ENCODE peak calls at places on chromosomes 4 and X, in seven cellular contexts. One of them, this sample, is unnamed.

GRCh38 chrX:47817897-47818296 is 18.8 kb upstream of the ZNF81 start:
- DNase-seq in K562: no peak
- DNase-seq in H1: no peak
- DNase-seq in HepG2: no peak
- DNase-seq in GM12878: no peak
- DNase-seq in HCT116: no peak
- DNase-seq in WTC11: no peak
- DNase-seq in this sample: no peak

GRCh38 chr4:3791910-3792542 is 25.8 kb downstream of the ADRA2C start:
- DNase-seq in H1: peak; percentile 95
- DNase-seq in HCT116: no peak
- DNase-seq in WTC11: peak; percentile 92
- DNase-seq in GM12878: no peak
- DNase-seq in K562: peak; percentile 63
- DNase-seq in HepG2: peak; percentile 54
- DNase-seq in this sample: peak; percentile 68

GRCh38 chrX:129493643-129494042 is 29.6 kb downstream of the SMARCA1 start:
- DNase-seq in GM12878: no peak
- DNase-seq in H1: no peak
- DNase-seq in HCT116: no peak
- DNase-seq in HepG2: no peak
- DNase-seq in WTC11: no peak
- DNase-seq in K562: no peak
- DNase-seq in this sample: no peak

GRCh38 chr4:85402371-85402770 is 72.6 kb upstream of the ARHGAP24 start:
- DNase-seq in H1: no peak
- DNase-seq in GM12878: no peak
- DNase-seq in HepG2: no peak
- DNase-seq in K562: no peak
- DNase-seq in HCT116: no peak
- DNase-seq in WTC11: no peak
- DNase-seq in this sample: no peak

GRCh38 chrX:1109580-1110119 is 102.8 kb downstream of the CRLF2 start:
- DNase-seq in H1: no peak
- DNase-seq in HepG2: no peak
- DNase-seq in WTC11: no peak
- DNase-seq in K562: no peak
- DNase-seq in GM12878: no peak
- DNase-seq in HCT116: no peak
- DNase-seq in this sample: no peak

GRCh38 chrX:115344885-115345653 is 55.6 kb downstream of the LUZP4 start:
- DNase-seq in WTC11: peak; percentile 26
- DNase-seq in HepG2: peak; percentile 91
- DNase-seq in H1: no peak
- DNase-seq in HCT116: peak; percentile 29
- DNase-seq in GM12878: no peak
- DNase-seq in K562: no peak
- DNase-seq in this sample: peak; percentile 77

GRCh38 chrX:1386338-1387127 is 5.4 kb downstream of the SLC25A6 start:
- DNase-seq in WTC11: peak; percentile 9
- DNase-seq in K562: peak; percentile 10
- DNase-seq in HCT116: no peak
- DNase-seq in HepG2: no peak
- DNase-seq in H1: peak; percentile 42
- DNase-seq in GM12878: no peak
- DNase-seq in this sample: no peak

GRCh38 chr4:132572210-132572609 is 576.9 kb upstream of the PCDH10 start:
- DNase-seq in K562: no peak
- DNase-seq in H1: no peak
- DNase-seq in HepG2: no peak
- DNase-seq in HCT116: no peak
- DNase-seq in WTC11: no peak
- DNase-seq in GM12878: no peak
- DNase-seq in this sample: no peak

GRCh38 chrX:149877157-149877556 is 3.8 kb upstream of the MAGEA8 start:
- DNase-seq in WTC11: no peak
- DNase-seq in HepG2: no peak
- DNase-seq in GM12878: no peak
- DNase-seq in K562: no peak
- DNase-seq in H1: no peak
- DNase-seq in HCT116: no peak
- DNase-seq in this sample: no peak

GRCh38 chr4:78749972-78750727 is 26.0 kb upstream of the BMP2K start:
- DNase-seq in HepG2: no peak
- DNase-seq in K562: no peak
- DNase-seq in GM12878: peak; percentile 97
- DNase-seq in WTC11: no peak
- DNase-seq in H1: no peak
- DNase-seq in HCT116: no peak
- DNase-seq in this sample: no peak

GRCh38 chr4:11073621-11074051 is 355.1 kb downstream of the HS3ST1 start:
- DNase-seq in H1: no peak
- DNase-seq in HCT116: no peak
- DNase-seq in HepG2: no peak
- DNase-seq in GM12878: no peak
- DNase-seq in K562: no peak
- DNase-seq in WTC11: no peak
- DNase-seq in this sample: no peak

GRCh38 chr4:99863804-99864203 is 30.4 kb downstream of the LAMTOR3 start:
- DNase-seq in HepG2: no peak
- DNase-seq in H1: no peak
- DNase-seq in K562: no peak
- DNase-seq in GM12878: no peak
- DNase-seq in WTC11: no peak
- DNase-seq in HCT116: no peak
- DNase-seq in this sample: no peak

GRCh38 chr4:1294891-1295290 is 5.2 kb downstream of the MAEA start:
- DNase-seq in HepG2: no peak
- DNase-seq in WTC11: no peak
- DNase-seq in HCT116: no peak
- DNase-seq in H1: no peak
- DNase-seq in GM12878: no peak
- DNase-seq in K562: no peak
- DNase-seq in this sample: no peak

GRCh38 chrX:134948333-134949241 is 42.2 kb upstream of the SMIM10 start:
- DNase-seq in WTC11: no peak
- DNase-seq in H1: no peak
- DNase-seq in HCT116: peak; percentile 50
- DNase-seq in HepG2: peak; percentile 88
- DNase-seq in GM12878: no peak
- DNase-seq in K562: no peak
- DNase-seq in this sample: no peak

GRCh38 chrX:128078545-128078944 is 26.3 kb upstream of the ACTRT1 start:
- DNase-seq in HepG2: no peak
- DNase-seq in GM12878: no peak
- DNase-seq in H1: no peak
- DNase-seq in HCT116: no peak
- DNase-seq in WTC11: no peak
- DNase-seq in K562: no peak
- DNase-seq in this sample: no peak

GRCh38 chr4:84224522-84224921 is 274.6 kb downstream of the NKX6-1 start:
- DNase-seq in WTC11: no peak
- DNase-seq in HepG2: no peak
- DNase-seq in H1: no peak
- DNase-seq in K562: no peak
- DNase-seq in HCT116: no peak
- DNase-seq in GM12878: no peak
- DNase-seq in this sample: no peak

GRCh38 chrX:48617542-48618340 is 20.4 kb downstream of the WDR13 start:
- DNase-seq in HCT116: no peak
- DNase-seq in WTC11: no peak
- DNase-seq in H1: no peak
- DNase-seq in K562: peak; percentile 25
- DNase-seq in HepG2: no peak
- DNase-seq in GM12878: no peak
- DNase-seq in this sample: no peak

GRCh38 chr4:47533689-47534347 is 48.7 kb downstream of the ATP10D start:
- DNase-seq in HepG2: no peak
- DNase-seq in K562: no peak
- DNase-seq in GM12878: no peak
- DNase-seq in WTC11: no peak
- DNase-seq in HCT116: no peak
- DNase-seq in H1: no peak
- DNase-seq in this sample: no peak

GRCh38 chr4:119795986-119796578 is 167.5 kb upstream of the PDE5A start:
- DNase-seq in K562: no peak
- DNase-seq in HepG2: no peak
- DNase-seq in GM12878: no peak
- DNase-seq in H1: no peak
- DNase-seq in HCT116: no peak
- DNase-seq in WTC11: no peak
- DNase-seq in this sample: no peak

GRCh38 chr4:137998666-137999429 is 243.3 kb downstream of the SLC7A11 start:
- DNase-seq in H1: no peak
- DNase-seq in HCT116: no peak
- DNase-seq in WTC11: no peak
- DNase-seq in HepG2: no peak
- DNase-seq in K562: no peak
- DNase-seq in GM12878: no peak
- DNase-seq in this sample: no peak

GRCh38 chr4:170109586-170110289 is 20.0 kb upstream of the AADAT start:
- DNase-seq in WTC11: no peak
- DNase-seq in K562: no peak
- DNase-seq in GM12878: no peak
- DNase-seq in HepG2: no peak
- DNase-seq in H1: no peak
- DNase-seq in HCT116: no peak
- DNase-seq in this sample: no peak

GRCh38 chrX:135484636-135485289 is 35.7 kb upstream of the INTS6L start:
- DNase-seq in GM12878: no peak
- DNase-seq in H1: no peak
- DNase-seq in WTC11: no peak
- DNase-seq in K562: peak; percentile 13
- DNase-seq in HepG2: peak; percentile 2
- DNase-seq in HCT116: peak; percentile 21
- DNase-seq in this sample: peak; percentile 54

GRCh38 chrX:24498975-24499374 is 33.9 kb downstream of the PDK3 start:
- DNase-seq in K562: peak; percentile 10
- DNase-seq in WTC11: no peak
- DNase-seq in HepG2: no peak
- DNase-seq in H1: no peak
- DNase-seq in GM12878: no peak
- DNase-seq in HCT116: no peak
- DNase-seq in this sample: no peak

GRCh38 chr4:74223098-74223497 is 65.2 kb downstream of the MTHFD2L start:
- DNase-seq in H1: no peak
- DNase-seq in HCT116: no peak
- DNase-seq in HepG2: no peak
- DNase-seq in K562: no peak
- DNase-seq in GM12878: no peak
- DNase-seq in WTC11: no peak
- DNase-seq in this sample: no peak

GRCh38 chrX:98405376-98405775 is 1521.7 kb downstream of the RPA4 start:
- DNase-seq in H1: no peak
- DNase-seq in GM12878: no peak
- DNase-seq in HepG2: no peak
- DNase-seq in WTC11: no peak
- DNase-seq in HCT116: no peak
- DNase-seq in K562: no peak
- DNase-seq in this sample: no peak

GRCh38 chr4:54585321-54586000 is 72.3 kb upstream of the KIT start:
- DNase-seq in K562: peak; percentile 28
- DNase-seq in HepG2: no peak
- DNase-seq in HCT116: no peak
- DNase-seq in H1: no peak
- DNase-seq in GM12878: no peak
- DNase-seq in WTC11: no peak
- DNase-seq in this sample: no peak

GRCh38 chrX:15888062-15888461 is 33.4 kb upstream of the AP1S2 start:
- DNase-seq in GM12878: no peak
- DNase-seq in H1: no peak
- DNase-seq in HepG2: no peak
- DNase-seq in WTC11: no peak
- DNase-seq in K562: no peak
- DNase-seq in HCT116: no peak
- DNase-seq in this sample: no peak

GRCh38 chr4:149788286-149788685 is 27.4 kb downstream of the IQCM start:
- DNase-seq in HepG2: no peak
- DNase-seq in WTC11: no peak
- DNase-seq in GM12878: no peak
- DNase-seq in H1: no peak
- DNase-seq in K562: no peak
- DNase-seq in HCT116: no peak
- DNase-seq in this sample: no peak

GRCh38 chr4:149781150-149781549 is 34.5 kb downstream of the IQCM start:
- DNase-seq in HCT116: peak; percentile 42
- DNase-seq in K562: no peak
- DNase-seq in WTC11: no peak
- DNase-seq in GM12878: no peak
- DNase-seq in H1: no peak
- DNase-seq in HepG2: no peak
- DNase-seq in this sample: no peak

GRCh38 chr4:149785686-149786431 is 29.8 kb downstream of the IQCM start:
- DNase-seq in HepG2: no peak
- DNase-seq in WTC11: no peak
- DNase-seq in K562: no peak
- DNase-seq in HCT116: no peak
- DNase-seq in H1: no peak
- DNase-seq in GM12878: no peak
- DNase-seq in this sample: no peak

GRCh38 chr4:149784018-149784417 is 31.6 kb downstream of the IQCM start:
- DNase-seq in H1: no peak
- DNase-seq in HepG2: no peak
- DNase-seq in WTC11: no peak
- DNase-seq in HCT116: no peak
- DNase-seq in GM12878: no peak
- DNase-seq in K562: no peak
- DNase-seq in this sample: no peak
- TF ChIP-seq SP1 in H1: no peak
- TF ChIP-seq SP1 in HepG2: no peak
- TF ChIP-seq SP1 in WTC11: no peak
- TF ChIP-seq SP1 in HCT116: no peak
- TF ChIP-seq SP1 in GM12878: no peak
- TF ChIP-seq SP1 in K562: no peak
- TF ChIP-seq SP1 in this sample: no peak

GRCh38 chr4:125315571-125316390 is 1.0 kb downstream of the FAT4 start:
- DNase-seq in GM12878: no peak
- DNase-seq in HepG2: peak; percentile 18
- DNase-seq in HCT116: no peak
- DNase-seq in H1: peak; percentile 76
- DNase-seq in K562: no peak
- DNase-seq in WTC11: peak; percentile 72
- DNase-seq in this sample: peak; percentile 63
- TF ChIP-seq SP1 in GM12878: no peak
- TF ChIP-seq SP1 in HepG2: no peak
- TF ChIP-seq SP1 in HCT116: no peak
- TF ChIP-seq SP1 in H1: no peak
- TF ChIP-seq SP1 in K562: no peak
- TF ChIP-seq SP1 in WTC11: no peak
- TF ChIP-seq SP1 in this sample: no peak

GRCh38 chr4:186728631-186729271 is 5.1 kb upstream of the FAT1 start:
- DNase-seq in H1: no peak
- DNase-seq in GM12878: no peak
- DNase-seq in HCT116: peak; percentile 94
- DNase-seq in WTC11: no peak
- DNase-seq in K562: no peak
- DNase-seq in HepG2: peak; percentile 86
- DNase-seq in this sample: no peak
- TF ChIP-seq SP1 in H1: no peak
- TF ChIP-seq SP1 in GM12878: no peak
- TF ChIP-seq SP1 in HCT116: no peak
- TF ChIP-seq SP1 in WTC11: no peak
- TF ChIP-seq SP1 in K562: no peak
- TF ChIP-seq SP1 in HepG2: no peak
- TF ChIP-seq SP1 in this sample: no peak

GRCh38 chr4:8350326-8350725 is 80.8 kb downstream of the HTRA3 start:
- DNase-seq in HepG2: no peak
- DNase-seq in GM12878: no peak
- DNase-seq in H1: no peak
- DNase-seq in HCT116: no peak
- DNase-seq in WTC11: no peak
- DNase-seq in K562: no peak
- DNase-seq in this sample: no peak
- TF ChIP-seq SP1 in HepG2: no peak
- TF ChIP-seq SP1 in GM12878: no peak
- TF ChIP-seq SP1 in H1: no peak
- TF ChIP-seq SP1 in HCT116: no peak
- TF ChIP-seq SP1 in WTC11: no peak
- TF ChIP-seq SP1 in K562: no peak
- TF ChIP-seq SP1 in this sample: no peak